ENCODE peak calls at places on chromosome 21, in seven cellular contexts. One of them, this sample, is unnamed.

GRCh38 chr21:34836103-34836932 is 167.5 kb downstream of the CLIC6 start:
- DNase-seq in AG04450: peak; percentile 99
- DNase-seq in ovary: peak; percentile 70
- DNase-seq in K562: no peak
- DNase-seq in BJ: peak; percentile 99
- DNase-seq in foreskin fibroblast: peak; percentile 100
- DNase-seq in A549: peak; percentile 60
- DNase-seq in this sample: peak; percentile 99

GRCh38 chr21:41973427-41973831 is 19.6 kb upstream of the C2CD2 start:
- DNase-seq in AG04450: no peak
- DNase-seq in ovary: no peak
- DNase-seq in K562: no peak
- DNase-seq in BJ: no peak
- DNase-seq in foreskin fibroblast: no peak
- DNase-seq in A549: no peak
- DNase-seq in this sample: no peak

GRCh38 chr21:20010691-20011200 is 987.5 kb upstream of the NCAM2 start:
- DNase-seq in AG04450: no peak
- DNase-seq in ovary: no peak
- DNase-seq in K562: no peak
- DNase-seq in BJ: no peak
- DNase-seq in foreskin fibroblast: no peak
- DNase-seq in A549: no peak
- DNase-seq in this sample: no peak

GRCh38 chr21:44304846-44305245 is 5.0 kb downstream of the PFKL start:
- DNase-seq in AG04450: no peak
- DNase-seq in ovary: no peak
- DNase-seq in K562: peak; percentile 63
- DNase-seq in BJ: no peak
- DNase-seq in foreskin fibroblast: no peak
- DNase-seq in A549: peak; percentile 54
- DNase-seq in this sample: no peak

GRCh38 chr21:31310750-31311149 is 33.3 kb downstream of the TIAM1 start:
- DNase-seq in AG04450: peak; percentile 43
- DNase-seq in ovary: no peak
- DNase-seq in K562: no peak
- DNase-seq in BJ: no peak
- DNase-seq in foreskin fibroblast: no peak
- DNase-seq in A549: no peak
- DNase-seq in this sample: no peak

GRCh38 chr21:14383596-14384210 is 757 bp upstream of the HSPA13 start:
- DNase-seq in AG04450: no peak
- DNase-seq in ovary: no peak
- DNase-seq in K562: peak; percentile 61
- DNase-seq in BJ: no peak
- DNase-seq in foreskin fibroblast: peak; percentile 2
- DNase-seq in A549: no peak
- DNase-seq in this sample: peak; percentile 4

GRCh38 chr21:29633766-29634165 is 306.0 kb downstream of the GRIK1 start:
- DNase-seq in AG04450: no peak
- DNase-seq in ovary: no peak
- DNase-seq in K562: no peak
- DNase-seq in BJ: no peak
- DNase-seq in foreskin fibroblast: no peak
- DNase-seq in A549: no peak
- DNase-seq in this sample: no peak

GRCh38 chr21:42474043-42474831 is 21.8 kb downstream of the RSPH1 start:
- DNase-seq in AG04450: no peak
- DNase-seq in ovary: no peak
- DNase-seq in K562: no peak
- DNase-seq in BJ: no peak
- DNase-seq in foreskin fibroblast: no peak
- DNase-seq in A549: peak; percentile 68
- DNase-seq in this sample: no peak

GRCh38 chr21:28263974-28264373 is 728.7 kb downstream of the LTN1 start:
- DNase-seq in AG04450: no peak
- DNase-seq in ovary: no peak
- DNase-seq in K562: no peak
- DNase-seq in BJ: no peak
- DNase-seq in foreskin fibroblast: no peak
- DNase-seq in A549: no peak
- DNase-seq in this sample: no peak

GRCh38 chr21:44442266-44443125 is 12.8 kb upstream of the LRRC3 start:
- DNase-seq in AG04450: no peak
- DNase-seq in ovary: no peak
- DNase-seq in K562: no peak
- DNase-seq in BJ: no peak
- DNase-seq in foreskin fibroblast: no peak
- DNase-seq in A549: no peak
- DNase-seq in this sample: no peak

GRCh38 chr21:29382029-29382654 is 83.4 kb downstream of the BACH1 start:
- DNase-seq in AG04450: no peak
- DNase-seq in ovary: no peak
- DNase-seq in K562: no peak
- DNase-seq in BJ: peak; percentile 27
- DNase-seq in foreskin fibroblast: peak; percentile 31
- DNase-seq in A549: peak; percentile 8
- DNase-seq in this sample: peak; percentile 81

GRCh38 chr21:42242611-42243010 is 23.7 kb downstream of the ABCG1 start:
- DNase-seq in AG04450: no peak
- DNase-seq in ovary: no peak
- DNase-seq in K562: no peak
- DNase-seq in BJ: no peak
- DNase-seq in foreskin fibroblast: no peak
- DNase-seq in A549: no peak
- DNase-seq in this sample: no peak

DNA sequence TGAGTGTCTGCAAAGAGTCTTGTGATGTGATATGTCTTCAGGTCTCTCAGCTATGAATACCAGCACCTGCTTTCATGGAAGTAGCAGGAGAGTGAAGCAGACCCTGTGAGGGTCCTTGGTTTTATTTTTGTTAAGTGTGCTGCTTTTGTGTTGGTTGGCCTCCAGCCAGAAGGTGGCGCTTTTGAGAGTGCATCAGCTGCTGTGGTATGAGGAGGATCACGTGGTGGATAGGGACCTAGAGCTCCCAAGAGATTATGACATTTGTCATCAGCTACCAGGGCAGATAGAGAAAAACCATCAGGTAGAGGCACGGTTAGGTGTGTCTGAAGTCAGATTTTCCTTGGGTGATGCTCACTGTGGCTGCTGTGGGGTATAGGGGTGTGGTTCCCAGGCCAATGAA is 1232.1 kb downstream of the MRPL39 start:
- DNase-seq in AG04450: no peak
- DNase-seq in ovary: no peak
- DNase-seq in K562: peak; percentile 9
- DNase-seq in BJ: no peak
- DNase-seq in foreskin fibroblast: no peak
- DNase-seq in A549: no peak
- DNase-seq in this sample: no peak
- TF ChIP-seq CTCF in AG04450: no peak
- TF ChIP-seq CTCF in ovary: no peak
- TF ChIP-seq CTCF in K562: no peak
- TF ChIP-seq CTCF in BJ: no peak
- TF ChIP-seq CTCF in foreskin fibroblast: no peak
- TF ChIP-seq CTCF in A549: no peak
- TF ChIP-seq CTCF in this sample: peak; percentile 7

GRCh38 chr21:45887121-45887611 is 94.4 kb upstream of the COL6A1 start:
- DNase-seq in AG04450: no peak
- DNase-seq in ovary: no peak
- DNase-seq in K562: no peak
- DNase-seq in BJ: no peak
- DNase-seq in foreskin fibroblast: peak; percentile 31
- DNase-seq in A549: no peak
- DNase-seq in this sample: no peak

GRCh38 chr21:45883090-45883489 is 98.5 kb upstream of the COL6A1 start:
- DNase-seq in AG04450: no peak
- DNase-seq in ovary: no peak
- DNase-seq in K562: no peak
- DNase-seq in BJ: no peak
- DNase-seq in foreskin fibroblast: no peak
- DNase-seq in A549: no peak
- DNase-seq in this sample: no peak

GRCh38 chr21:45886610-45887026 is 95.0 kb upstream of the COL6A1 start:
- DNase-seq in AG04450: no peak
- DNase-seq in ovary: no peak
- DNase-seq in K562: no peak
- DNase-seq in BJ: no peak
- DNase-seq in foreskin fibroblast: no peak
- DNase-seq in A549: no peak
- DNase-seq in this sample: no peak

GRCh38 chr21:45887788-45888187 is 93.8 kb upstream of the COL6A1 start:
- DNase-seq in AG04450: no peak
- DNase-seq in ovary: no peak
- DNase-seq in K562: no peak
- DNase-seq in BJ: no peak
- DNase-seq in foreskin fibroblast: no peak
- DNase-seq in A549: no peak
- DNase-seq in this sample: no peak

DNA sequence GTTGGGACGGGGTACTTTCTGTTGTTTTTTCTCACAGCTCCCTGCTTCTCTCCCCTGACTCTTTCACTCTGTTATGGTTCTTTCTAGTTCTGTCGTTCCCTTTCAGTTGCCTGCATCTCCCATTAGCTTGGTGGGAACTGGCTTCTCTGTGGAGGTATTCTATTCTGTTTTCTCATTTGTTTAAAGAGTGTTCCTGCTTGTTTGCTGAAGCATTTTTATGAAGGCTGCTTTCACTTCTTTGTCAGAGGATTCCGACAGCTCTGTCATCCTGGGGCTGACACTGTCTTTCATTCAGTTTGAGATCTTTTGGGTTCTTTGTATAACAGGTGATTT is 96.0 kb upstream of the COL6A1 start:
- DNase-seq in AG04450: no peak
- DNase-seq in ovary: no peak
- DNase-seq in K562: no peak
- DNase-seq in BJ: no peak
- DNase-seq in foreskin fibroblast: no peak
- DNase-seq in A549: no peak
- DNase-seq in this sample: no peak
- H3K4me3 ChIP-seq in AG04450: no peak overlapping the region
- H3K4me3 ChIP-seq in ovary: no peak overlapping the region
- H3K4me3 ChIP-seq in K562: no peak overlapping the region
- H3K4me3 ChIP-seq in BJ: no peak overlapping the region
- H3K4me3 ChIP-seq in foreskin fibroblast: no peak overlapping the region
- H3K4me3 ChIP-seq in A549: no peak overlapping the region
- H3K4me3 ChIP-seq in this sample: no peak overlapping the region

DNA sequence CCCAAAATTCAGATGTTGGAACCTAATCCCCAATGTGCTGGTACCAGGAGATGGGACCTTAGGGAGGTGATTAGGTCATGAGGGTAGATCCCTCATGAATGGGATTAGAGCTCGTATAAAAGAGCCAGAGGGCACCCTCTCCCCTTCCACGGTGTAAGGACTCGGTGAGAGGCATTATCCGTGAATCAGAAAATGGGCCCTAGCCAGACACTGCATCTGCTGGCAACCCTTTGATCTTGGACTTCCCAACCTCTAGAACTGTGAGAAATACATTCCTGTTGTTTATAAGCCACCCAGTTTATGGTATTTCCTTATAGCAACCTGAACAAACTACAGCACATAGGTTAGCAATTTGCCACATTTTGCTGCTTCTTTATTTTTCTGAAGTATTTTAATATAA is 14.5 kb upstream of the JAM2 start:
- DNase-seq in AG04450: no peak
- DNase-seq in ovary: no peak
- DNase-seq in K562: no peak
- DNase-seq in BJ: no peak
- DNase-seq in foreskin fibroblast: no peak
- DNase-seq in A549: no peak
- DNase-seq in this sample: no peak
- TF ChIP-seq CTCF in AG04450: no peak
- TF ChIP-seq CTCF in ovary: no peak
- TF ChIP-seq CTCF in K562: no peak
- TF ChIP-seq CTCF in BJ: no peak
- TF ChIP-seq CTCF in foreskin fibroblast: no peak
- TF ChIP-seq CTCF in A549: no peak
- TF ChIP-seq CTCF in this sample: no peak

DNA sequence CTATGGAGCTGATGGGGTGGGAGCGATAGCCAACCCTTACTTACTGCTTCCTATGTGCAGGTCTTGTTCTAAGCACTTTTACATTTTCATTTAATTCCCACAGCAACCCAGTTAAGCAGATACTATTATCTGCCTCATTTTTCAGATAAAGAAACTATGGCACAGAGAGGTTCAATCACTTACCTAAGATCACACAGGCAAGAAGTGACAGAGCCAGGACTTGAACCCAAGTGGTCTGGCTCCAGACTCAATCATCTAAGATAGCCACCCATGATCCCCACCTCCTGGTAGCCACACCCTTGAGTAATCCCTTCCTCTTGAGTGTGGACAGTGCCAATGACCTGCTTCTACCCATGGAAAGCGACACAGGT is 23.2 kb upstream of the IFNAR1 start:
- DNase-seq in AG04450: no peak
- DNase-seq in ovary: no peak
- DNase-seq in K562: no peak
- DNase-seq in BJ: no peak
- DNase-seq in foreskin fibroblast: no peak
- DNase-seq in A549: no peak
- DNase-seq in this sample: no peak
- H3K4me3 ChIP-seq in AG04450: no peak overlapping the region
- H3K4me3 ChIP-seq in ovary: no peak overlapping the region
- H3K4me3 ChIP-seq in K562: no peak overlapping the region
- H3K4me3 ChIP-seq in BJ: no peak overlapping the region
- H3K4me3 ChIP-seq in foreskin fibroblast: no peak overlapping the region
- H3K4me3 ChIP-seq in A549: no peak overlapping the region
- H3K4me3 ChIP-seq in this sample: no peak overlapping the region

GRCh38 chr21:15729674-15730483 is at the start of gene USP25:
- DNase-seq in AG04450: no peak
- DNase-seq in ovary: peak; percentile 90
- DNase-seq in K562: peak; percentile 91
- DNase-seq in BJ: no peak
- DNase-seq in foreskin fibroblast: peak; percentile 71
- DNase-seq in A549: peak; percentile 56
- DNase-seq in this sample: no peak
- TF ChIP-seq CTCF in AG04450: no peak
- TF ChIP-seq CTCF in ovary: no peak
- TF ChIP-seq CTCF in K562: peak; percentile 33
- TF ChIP-seq CTCF in BJ: no peak
- TF ChIP-seq CTCF in foreskin fibroblast: no peak
- TF ChIP-seq CTCF in A549: peak; percentile 40
- TF ChIP-seq CTCF in this sample: no peak

DNA sequence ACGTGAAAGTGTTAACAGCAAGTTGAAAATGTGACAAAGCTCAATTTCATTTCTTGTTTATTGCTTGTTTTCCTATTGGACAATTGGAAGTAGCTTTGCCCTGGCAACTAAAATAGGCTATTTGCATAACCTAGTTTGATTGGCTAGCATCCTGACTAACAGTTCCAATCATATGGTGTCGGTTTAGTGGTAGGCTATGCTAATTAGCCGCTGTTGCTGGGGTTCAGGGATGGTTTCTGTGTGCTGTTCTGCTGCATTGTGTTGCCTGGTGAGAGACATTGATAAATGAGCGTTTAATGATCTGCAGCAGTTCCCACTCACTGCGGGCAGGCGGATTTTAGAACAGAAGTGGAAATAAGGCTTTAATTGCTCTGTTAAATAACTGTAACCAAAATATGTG is 68.5 kb downstream of the DYRK1A start:
- DNase-seq in AG04450: peak; percentile 39
- DNase-seq in ovary: peak; percentile 31
- DNase-seq in K562: peak; percentile 91
- DNase-seq in BJ: peak; percentile 54
- DNase-seq in foreskin fibroblast: peak; percentile 92
- DNase-seq in A549: no peak
- DNase-seq in this sample: peak; percentile 88
- H3K4me3 ChIP-seq in AG04450: no peak overlapping the region
- H3K4me3 ChIP-seq in ovary: no peak overlapping the region
- H3K4me3 ChIP-seq in K562: no peak overlapping the region
- H3K4me3 ChIP-seq in BJ: no peak overlapping the region
- H3K4me3 ChIP-seq in foreskin fibroblast: peak overlapping the region; percentile 15
- H3K4me3 ChIP-seq in A549: no peak overlapping the region
- H3K4me3 ChIP-seq in this sample: no peak overlapping the region

GRCh38 chr21:21295303-21295702 is 297.1 kb downstream of the NCAM2 start:
- DNase-seq in AG04450: no peak
- DNase-seq in ovary: no peak
- DNase-seq in K562: peak; percentile 18
- DNase-seq in BJ: no peak
- DNase-seq in foreskin fibroblast: no peak
- DNase-seq in A549: no peak
- DNase-seq in this sample: no peak
- TF ChIP-seq CTCF in AG04450: no peak
- TF ChIP-seq CTCF in ovary: no peak
- TF ChIP-seq CTCF in K562: peak; percentile 18
- TF ChIP-seq CTCF in BJ: no peak
- TF ChIP-seq CTCF in foreskin fibroblast: no peak
- TF ChIP-seq CTCF in A549: no peak
- TF ChIP-seq CTCF in this sample: no peak

This sample was measured in retinal pigment epithelial cell.